ENCODE peak calls at places on chromosomes 11 and 22, in ten cellular contexts. H, V, M, Z, J, Q, I, O, T and G are unnamed samples.

GRCh38 chr22:17443413-17444203 is 74.3 kb downstream of the CECR2 start:
- DNase-seq in H (no peak), V (no peak), M (no peak), Z (no peak), J (no peak), Q (no peak), I (no peak), O (no peak), T (no peak), G (no peak)

GRCh38 chr11:44978279-44978960 is 27.7 kb upstream of the TP53I11 start:
- DNase-seq in H (no peak), V (no peak), M (no peak), Z (no peak), J (no peak), Q (no peak), I (no peak), O (no peak), T (no peak), G (no peak)

GRCh38 chr22:23984430-23984829 is 4.5 kb downstream of the GSTT2 start:
- DNase-seq in H (no peak), V (peak), M (peak), Z (no peak), J (no peak), Q (no peak), I (no peak), O (no peak), T (no peak), G (no peak)

GRCh38 chr11:119419246-119419645 is 3.7 kb downstream of the THY1 start:
- DNase-seq in H (no peak), V (no peak), M (no peak), Z (no peak), J (no peak), Q (no peak), I (no peak), O (no peak), T (no peak), G (no peak)

GRCh38 chr11:125464671-125465070 is 31.4 kb downstream of the FEZ1 start:
- DNase-seq in H (no peak), V (no peak), M (no peak), Z (no peak), J (no peak), Q (no peak), I (no peak), O (no peak), T (no peak), G (no peak)

GRCh38 chr22:20948989-20949388 is 18.1 kb upstream of the AIFM3 start:
- DNase-seq in H (no peak), V (no peak), M (no peak), Z (no peak), J (no peak), Q (no peak), I (no peak), O (no peak), T (no peak), G (no peak)

GRCh38 chr11:132114185-132114584 is 743.8 kb downstream of the NTM start:
- DNase-seq in H (no peak), V (no peak), M (peak), Z (no peak), J (no peak), Q (no peak), I (no peak), O (no peak), T (no peak), G (no peak)

GRCh38 chr22:49099496-49100124 is 728.1 kb downstream of the BRD1 start:
- DNase-seq in H (no peak), V (peak), M (no peak), Z (no peak), J (no peak), Q (peak), I (no peak), O (no peak), T (peak), G (no peak)

GRCh38 chr22:37559901-37560681 is at the start of gene CDC42EP1:
- DNase-seq in H (no peak), V (no peak), M (peak), Z (peak), J (peak), Q (peak), I (peak), O (peak), T (no peak), G (peak)
- TF ChIP-seq POLR2A in H (no peak), V (peak), M (peak), Z (peak), J (peak), Q (no peak), I (no peak), O (no peak), T (peak), G (peak)

DNA sequence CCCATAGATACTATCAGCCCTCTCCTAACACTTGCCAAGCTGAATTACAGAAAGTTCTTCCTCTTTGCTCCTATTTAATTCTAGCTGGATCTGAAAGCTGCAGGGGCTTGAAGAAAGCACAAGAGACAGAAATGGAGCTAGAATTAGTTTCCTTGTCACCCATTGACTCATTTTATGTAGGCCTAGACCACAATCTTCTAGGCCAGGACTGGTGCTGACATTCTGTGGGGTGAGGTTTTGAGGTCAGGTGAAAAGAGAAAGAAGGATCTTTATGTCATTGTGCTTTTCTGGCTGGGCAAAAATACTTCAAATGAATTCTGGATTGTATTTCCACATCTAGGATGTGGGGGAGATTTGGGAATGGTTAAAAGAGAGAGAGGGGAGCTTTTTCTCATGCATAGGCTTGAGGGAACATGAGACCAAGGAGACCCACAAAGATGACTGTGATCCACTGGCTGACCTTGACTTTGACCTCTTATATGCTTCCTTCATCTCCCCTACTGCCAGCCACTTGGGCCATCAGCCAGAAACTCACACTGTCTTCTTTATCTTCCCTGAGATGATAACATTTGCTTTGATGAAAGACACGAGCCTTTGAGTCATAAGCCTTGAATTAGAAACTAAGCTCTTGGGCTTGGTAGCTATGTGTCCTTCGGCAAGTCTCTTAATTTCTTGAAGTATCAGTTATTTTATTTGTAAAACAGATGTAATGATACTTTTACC is 274.9 kb upstream of the CADM1 start:
- DNase-seq in H (no peak), V (no peak), M (peak), Z (no peak), J (no peak), Q (no peak), I (no peak), O (no peak), T (no peak), G (no peak)
- TF ChIP-seq POLR2A in H (no peak), V (no peak), M (no peak), Z (no peak), J (no peak), Q (no peak), I (no peak), O (no peak), T (no peak), G (no peak)

GRCh38 chr22:41448189-41448808 is 1.7 kb upstream of the TOB2 start:
- DNase-seq in H (peak), V (peak), M (peak), Z (peak), J (peak), Q (peak), I (peak), O (peak), T (peak), G (peak)
- TF ChIP-seq POLR2A in H (no peak), V (peak), M (no peak), Z (peak), J (peak), Q (no peak), I (peak), O (peak), T (no peak), G (peak)

DNA sequence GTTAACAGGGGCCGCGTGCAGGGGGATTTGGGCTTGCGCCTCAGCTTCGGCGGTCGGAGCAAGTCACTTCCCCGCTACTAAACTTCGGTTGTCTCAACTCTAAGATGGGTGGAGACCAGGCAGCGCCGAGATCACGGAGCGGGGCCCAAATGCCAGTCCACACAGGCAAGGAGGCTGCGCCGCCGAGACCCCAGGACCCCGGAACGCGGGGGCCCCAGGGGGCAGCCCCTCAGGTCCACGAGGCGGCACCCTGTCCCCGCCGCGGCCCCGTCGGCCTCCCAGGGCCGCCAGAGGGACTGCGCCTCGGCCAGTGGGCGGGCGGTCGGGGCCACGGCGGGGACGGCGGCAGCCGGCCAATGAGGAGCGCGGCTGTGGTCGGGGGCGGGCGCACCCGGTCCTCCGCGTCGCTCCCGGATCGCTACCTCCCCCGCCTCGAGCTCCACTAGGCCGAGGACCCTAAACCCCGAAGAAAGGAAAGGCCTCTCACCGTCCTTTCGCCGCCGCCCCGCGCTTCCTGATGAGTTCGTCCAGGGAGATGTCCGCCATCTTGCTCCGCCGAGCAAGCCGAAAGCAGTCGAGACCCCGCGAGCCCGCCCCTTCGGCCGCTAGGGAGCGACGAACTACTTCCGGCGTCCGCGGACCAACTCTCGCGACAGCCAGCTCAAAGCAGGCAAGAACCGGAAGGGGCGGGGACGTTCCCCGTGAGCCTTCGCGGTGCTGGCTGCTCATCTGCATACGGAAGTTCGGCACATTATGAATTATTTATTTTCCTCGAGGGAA is at the start of gene POLDIP3:
- DNase-seq in H (peak), V (peak), M (peak), Z (peak), J (peak), Q (peak), I (peak), O (peak), T (peak), G (peak)
- TF ChIP-seq POLR2A in H (no peak), V (no peak), M (no peak), Z (peak), J (no peak), Q (no peak), I (peak), O (no peak), T (peak), G (peak)

DNA sequence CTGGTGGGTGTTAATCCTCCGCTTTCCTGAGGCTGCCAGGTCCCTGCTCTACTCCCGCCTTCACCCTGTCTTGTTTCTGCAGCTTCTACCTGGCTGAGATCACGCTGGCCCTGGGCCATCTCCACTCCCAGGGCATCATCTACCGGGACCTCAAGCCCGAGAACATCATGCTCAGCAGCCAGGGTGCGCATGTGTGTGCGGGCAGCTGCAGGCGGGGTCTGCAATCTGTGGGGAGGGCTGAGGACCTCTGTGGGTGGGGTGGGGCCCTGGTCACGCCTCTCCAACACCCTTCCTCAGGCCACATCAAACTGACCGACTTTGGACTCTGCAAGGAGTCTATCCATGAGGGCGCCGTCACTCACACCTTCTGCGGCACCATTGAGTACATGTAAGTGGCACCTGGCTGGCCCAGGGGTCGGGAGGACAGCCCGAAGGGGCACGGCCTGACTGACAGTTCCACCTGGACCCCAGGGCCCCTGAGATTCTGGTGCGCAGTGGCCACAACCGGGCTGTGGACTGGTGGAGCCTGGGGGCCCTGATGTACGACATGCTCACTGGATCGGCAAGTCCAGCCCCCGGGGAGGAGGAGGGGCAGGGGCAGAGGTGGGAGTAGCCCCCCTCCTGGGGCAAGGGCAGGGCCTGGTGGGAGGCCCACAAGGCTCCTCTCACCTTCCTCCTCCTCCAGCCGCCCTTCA is 4.5 kb downstream of the RPS6KB2 start:
- DNase-seq in H (no peak), V (no peak), M (no peak), Z (no peak), J (no peak), Q (no peak), I (no peak), O (no peak), T (no peak), G (no peak)
- TF ChIP-seq POLR2A in H (no peak), V (no peak), M (no peak), Z (no peak), J (no peak), Q (no peak), I (no peak), O (no peak), T (no peak), G (no peak)

GRCh38 chr11:2892215-2893020 is 6.8 kb upstream of the CDKN1C start:
- DNase-seq in H (no peak), V (no peak), M (peak), Z (peak), J (peak), Q (peak), I (no peak), O (peak), T (peak), G (peak)
- TF ChIP-seq POLR2A in H (no peak), V (peak), M (peak), Z (no peak), J (no peak), Q (no peak), I (peak), O (peak), T (peak), G (peak)

GRCh38 chr11:129910360-129910759 is 15.0 kb upstream of the NFRKB start:
- DNase-seq in H (no peak), V (no peak), M (no peak), Z (no peak), J (no peak), Q (no peak), I (no peak), O (no peak), T (no peak), G (no peak)
- TF ChIP-seq POLR2A in H (no peak), V (no peak), M (no peak), Z (no peak), J (no peak), Q (no peak), I (no peak), O (no peak), T (no peak), G (no peak)

DNA sequence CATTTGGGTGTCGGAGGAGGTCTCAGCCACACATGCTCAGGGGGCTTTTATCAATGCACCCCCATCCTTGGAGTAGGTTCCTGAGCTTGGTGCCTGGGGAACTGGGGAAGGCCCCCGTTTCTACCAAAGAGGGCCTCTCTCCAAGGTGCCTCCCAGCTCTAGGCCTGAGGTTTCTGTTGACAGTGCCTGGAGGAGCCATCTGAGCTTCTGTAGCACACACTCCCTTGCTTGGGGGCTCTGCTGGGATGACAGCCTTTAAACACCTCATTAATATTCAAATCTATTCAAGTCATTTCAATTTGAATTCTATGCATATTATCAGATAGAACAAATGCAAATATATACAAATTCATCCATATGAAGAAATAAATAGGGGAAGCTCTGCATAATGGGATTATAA is 18.9 kb downstream of the KIRREL3 start:
- DNase-seq in H (no peak), V (no peak), M (no peak), Z (no peak), J (no peak), Q (no peak), I (no peak), O (no peak), T (no peak), G (no peak)
- TF ChIP-seq POLR2A in H (no peak), V (no peak), M (no peak), Z (no peak), J (no peak), Q (no peak), I (no peak), O (no peak), T (no peak), G (no peak)

DNA sequence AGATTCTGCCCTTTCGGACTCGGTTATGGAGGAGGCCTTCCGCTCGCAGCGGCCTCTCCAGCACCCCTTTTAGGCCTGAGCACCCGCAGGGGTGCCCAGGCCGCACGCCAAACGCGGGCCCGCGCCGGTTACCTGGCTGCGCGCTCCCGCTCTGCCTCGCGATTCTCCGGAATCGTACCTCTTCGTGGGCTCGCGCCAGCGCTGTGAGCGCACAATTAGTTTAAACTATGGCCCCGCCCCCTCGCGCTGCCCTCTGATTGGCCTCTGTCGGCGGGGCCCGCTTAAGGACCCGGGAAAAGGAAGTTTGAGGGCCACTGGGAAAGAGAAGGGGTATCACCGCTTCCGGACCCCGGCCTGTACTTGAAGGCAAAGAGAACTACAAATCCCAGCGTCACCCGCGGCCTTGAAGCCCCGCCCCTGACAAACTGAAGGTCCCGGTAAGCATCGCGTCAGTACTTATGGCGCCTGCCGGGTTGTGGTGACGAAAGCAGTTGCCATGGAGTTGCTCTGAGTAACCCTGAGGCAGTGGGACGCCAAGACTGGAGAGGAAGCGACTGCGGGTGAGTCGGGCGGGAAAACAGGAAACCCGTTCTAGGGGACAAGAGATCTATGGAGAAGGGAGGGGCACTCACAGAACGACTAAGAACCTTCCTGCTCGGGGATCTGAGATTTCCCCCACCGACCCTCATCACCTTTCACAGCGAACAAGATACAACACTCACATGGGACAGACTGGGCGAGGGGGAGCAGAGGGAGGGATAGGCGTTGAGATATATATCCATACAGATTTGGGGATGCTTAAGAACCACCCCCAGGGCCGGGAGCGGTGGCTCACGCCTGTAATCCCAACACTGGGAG is at the start of the genes LRRC51 and NUMA1:
- DNase-seq in H (peak), V (peak), M (peak), Z (peak), J (peak), Q (peak), I (peak), O (peak), T (peak), G (peak)
- TF ChIP-seq POLR2A in H (no peak), V (peak), M (peak), Z (peak), J (peak), Q (no peak), I (peak), O (peak), T (peak), G (peak)